ENCODE peak calls at places on chromosomes 3 and 15, in four cellular contexts. N is BE2C, D is B cell, W is tibial nerve. T is an unnamed sample.

GRCh38 chr15:101664303-101664913 is 12.2 kb upstream of the TM2D3 start:
- DNase-seq in N (peak; percentile 27), D (no peak), W (no peak), T (no peak)

GRCh38 chr15:85030301-85031049 is 48.8 kb downstream of the PDE8A start:
- DNase-seq in N (no peak), D (no peak), W (no peak), T (no peak)

GRCh38 chr3:4710191-4710590 is 217.0 kb downstream of the ITPR1 start:
- DNase-seq in N (no peak), D (no peak), W (no peak), T (no peak)

GRCh38 chr3:46852839-46853355 is 10.3 kb downstream of the MYL3 start:
- DNase-seq in N (no peak), D (no peak), W (no peak), T (peak; percentile 1)

GRCh38 chr15:76467136-76467535 is 130.6 kb downstream of the ISL2 start:
- DNase-seq in N (no peak), D (no peak), W (no peak), T (no peak)

GRCh38 chr15:34791701-34792100 is 3.6 kb downstream of the ACTC1 start:
- DNase-seq in N (no peak), D (no peak), W (no peak), T (no peak)

GRCh38 chr3:48466386-48467109 is 20.0 kb downstream of the ATRIP start:
- DNase-seq in N (no peak), D (peak; percentile 35), W (no peak), T (no peak)

GRCh38 chr3:151504606-151505005 is 43.7 kb upstream of the IGSF10 start:
- DNase-seq in N (no peak), D (no peak), W (no peak), T (no peak)

GRCh38 chr3:31543375-31543774 is 10.7 kb downstream of the STT3B start:
- DNase-seq in N (no peak), D (no peak), W (no peak), T (no peak)

GRCh38 chr3:177729939-177730700 is 532.8 kb upstream of the TBL1XR1 start:
- DNase-seq in N (peak; percentile 80), D (no peak), W (peak; percentile 51), T (peak; percentile 88)

GRCh38 chr15:83650831-83651230 is 3.1 kb upstream of the ADAMTSL3 start:
- DNase-seq in N (no peak), D (no peak), W (no peak), T (no peak)

GRCh38 chr3:128275316-128276150 is 122.3 kb downstream of the EEFSEC start:
- DNase-seq in N (no peak), D (no peak), W (no peak), T (no peak)

GRCh38 chr3:36446230-36446629 is 65.9 kb downstream of the STAC start:
- DNase-seq in N (no peak), D (no peak), W (no peak), T (no peak)

GRCh38 chr15:62483817-62484216 is 318.7 kb upstream of the C2CD4B start:
- DNase-seq in N (peak; percentile 30), D (no peak), W (no peak), T (no peak)

GRCh38 chr3:183252973-183253363 is at the start of gene B3GNT5:
- DNase-seq in N (no peak), D (peak; percentile 43), W (no peak), T (no peak)

GRCh38 chr3:172132159-172132586 is 92.8 kb downstream of the FNDC3B start:
- DNase-seq in N (no peak), D (no peak), W (no peak), T (no peak)

GRCh38 chr3:32577174-32577573 is 6.5 kb upstream of the DYNC1LI1 start:
- DNase-seq in N (no peak), D (no peak), W (no peak), T (no peak)

GRCh38 chr3:173938159-173938558 is 540.6 kb downstream of the NLGN1 start:
- DNase-seq in N (no peak), D (no peak), W (no peak), T (no peak)

GRCh38 chr15:96431787-96432186 is 101.3 kb downstream of the NR2F2 start:
- DNase-seq in N (no peak), D (no peak), W (no peak), T (no peak)

GRCh38 chr3:125186261-125186770 is 26.2 kb downstream of the SLC12A8 start:
- DNase-seq in N (peak; percentile 32), D (no peak), W (no peak), T (no peak)

GRCh38 chr3:153595186-153595815 is 433.3 kb downstream of the RAP2B start:
- DNase-seq in N (no peak), D (peak; percentile 6), W (no peak), T (no peak)

GRCh38 chr3:139537795-139538538 is 1.6 kb downstream of the RBP1 start:
- DNase-seq in N (no peak), D (no peak), W (no peak), T (no peak)

GRCh38 chr3:105316307-105316706 is 50.4 kb upstream of the ALCAM start:
- DNase-seq in N (no peak), D (no peak), W (no peak), T (no peak)

GRCh38 chr3:141878812-141879211 is 2.4 kb downstream of the ATP1B3 start:
- DNase-seq in N (peak; percentile 24), D (no peak), W (no peak), T (no peak)

GRCh38 chr15:93150910-93151309 is 61.9 kb upstream of the RGMA start:
- DNase-seq in N (no peak), D (no peak), W (no peak), T (no peak)

GRCh38 chr15:91122296-91122695 is 22.2 kb downstream of the SV2B start:
- DNase-seq in N (no peak), D (no peak), W (no peak), T (no peak)

GRCh38 chr3:138467905-138468304 is 33.5 kb downstream of the ESYT3 start:
- DNase-seq in N (no peak), D (no peak), W (no peak), T (no peak)

GRCh38 chr3:53170325-53171108 is 9.5 kb downstream of the PRKCD start:
- DNase-seq in N (no peak), D (peak; percentile 61), W (no peak), T (no peak)

GRCh38 chr15:58147151-58147550 is 9.0 kb downstream of the AQP9 start:
- DNase-seq in N (no peak), D (no peak), W (no peak), T (no peak)

GRCh38 chr3:174365796-174366195 is 493.3 kb upstream of the NAALADL2 start:
- DNase-seq in N (no peak), D (no peak), W (no peak), T (no peak)

GRCh38 chr3:101036213-101036618 is 43.0 kb upstream of the ABI3BP start:
- DNase-seq in N (no peak), D (no peak), W (peak; percentile 30), T (no peak)

GRCh38 chr15:76840830-76841460 is 64.2 kb downstream of the SCAPER start:
- DNase-seq in N (no peak), D (peak; percentile 12), W (no peak), T (no peak)

GRCh38 chr3:101066776-101067175 is 73.6 kb upstream of the ABI3BP start:
- DNase-seq in N (no peak), D (no peak), W (no peak), T (no peak)

GRCh38 chr15:80418892-80419537 is 14.8 kb downstream of the ARNT2 start:
- DNase-seq in N (peak; percentile 36), D (peak; percentile 4), W (no peak), T (no peak)

GRCh38 chr15:43266834-43267233 is at the start of gene TGM5:
- DNase-seq in N (no peak), D (no peak), W (no peak), T (no peak)

GRCh38 chr3:152060701-152061100 is 187.3 kb downstream of the SUCNR1 start:
- DNase-seq in N (no peak), D (no peak), W (no peak), T (no peak)

GRCh38 chr3:157159037-157159761 is 748 bp downstream of the CCNL1 start:
- DNase-seq in N (peak; percentile 76), D (peak; percentile 90), W (no peak), T (peak; percentile 79)
- TF ChIP-seq CTCF in N (peak; percentile 21), D (no peak), W (no peak), T (no peak)

GRCh38 chr3:58585005-58585786 is 8.0 kb upstream of the FAM107A start:
- DNase-seq in N (peak; percentile 82), D (peak; percentile 76), W (peak; percentile 74), T (peak; percentile 88)
- TF ChIP-seq CTCF in N (peak; percentile 54), D (peak; percentile 70), W (peak; percentile 74), T (peak; percentile 79)

DNA sequence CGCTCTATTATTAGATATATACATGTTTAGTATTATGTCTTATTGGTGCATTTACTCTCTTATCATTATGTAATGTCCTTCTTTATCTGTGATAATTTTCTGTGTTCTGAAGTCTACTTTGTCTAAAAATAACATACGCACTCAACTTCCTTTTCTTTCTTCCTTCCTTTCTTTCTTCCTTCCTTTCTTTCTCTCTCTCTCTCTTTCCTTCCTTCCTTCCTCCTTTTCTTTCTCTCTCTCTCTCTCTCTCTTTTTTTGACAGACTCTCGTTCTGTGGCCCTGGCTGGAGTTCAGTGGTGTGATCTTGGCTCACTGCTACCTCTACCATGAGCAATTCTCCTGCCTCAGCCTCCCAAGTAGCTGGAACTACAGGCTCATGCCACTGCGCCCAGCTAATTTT is 15.2 kb downstream of the ADIPOQ start:
- DNase-seq in N (no peak), D (no peak), W (no peak), T (no peak)
- TF ChIP-seq CTCF in N (no peak), D (no peak), W (no peak), T (no peak)

GRCh38 chr3:42210731-42211130 is 55.3 kb downstream of the CCK start:
- DNase-seq in N (no peak), D (no peak), W (no peak), T (no peak)
- TF ChIP-seq CTCF in N (no peak), D (no peak), W (no peak), T (no peak)

GRCh38 chr3:189080745-189081144 is 91.0 kb upstream of the TPRG1 start:
- DNase-seq in N (no peak), D (no peak), W (no peak), T (no peak)

GRCh38 chr3:189071452-189071851 is 100.3 kb upstream of the TPRG1 start:
- DNase-seq in N (no peak), D (no peak), W (no peak), T (no peak)

GRCh38 chr3:189070965-189071364 is 100.8 kb upstream of the TPRG1 start:
- DNase-seq in N (no peak), D (no peak), W (no peak), T (no peak)

DNA sequence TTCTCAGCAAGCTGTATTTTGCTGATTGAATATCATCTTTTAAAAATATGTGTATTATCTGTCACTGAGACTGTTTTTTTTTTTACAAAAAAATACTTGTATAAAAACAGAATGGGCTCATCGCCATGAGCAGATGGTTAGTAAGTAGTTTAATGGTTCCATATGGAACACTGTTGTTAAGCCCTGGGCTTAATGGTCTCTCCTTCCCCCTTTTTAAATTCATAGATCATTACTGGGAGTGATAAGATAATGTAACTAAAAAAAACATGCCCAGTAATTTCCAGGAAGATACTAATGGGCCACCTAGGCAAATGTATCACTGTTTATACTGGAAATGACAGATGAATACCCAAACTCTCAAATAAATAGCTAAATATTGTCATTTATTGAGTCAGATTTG is 95.3 kb upstream of the TPRG1 start:
- DNase-seq in N (peak; percentile 57), D (no peak), W (no peak), T (no peak)
- TF ChIP-seq CTCF in N (no peak), D (no peak), W (no peak), T (no peak)

T was measured in glutamatergic neuron.